ENCODE peak calls at places on chromosomes 13 and 19, in ten cellular contexts. V is OCI-LY7, W is AG10803, N is MCF 10A, H is endothelial cell, F is GM12865, S is HFFc6, X is mammary epithelial cell, C is BE2C, I is tibial nerve. D is an unnamed sample.
A peak's percentile ranks its signal among the peaks of the same experiment; 100 is the strongest.

GRCh38 chr13:23918208-23918607 is 20.9 kb upstream of the C1QTNF9B start:
- DNase-seq in V (no peak), W (peak; percentile 75), N (no peak), H (no peak), F (no peak), S (peak; percentile 35), X (peak; percentile 11), C (no peak), I (no peak), D (no peak)

GRCh38 chr13:24670927-24671326 is 9.3 kb upstream of the ATP12A start:
- DNase-seq in V (peak; percentile 73), W (no peak), N (peak; percentile 40), H (peak; percentile 47), F (peak; percentile 54), S (peak; percentile 39), X (no peak), C (no peak), I (no peak), D (no peak)

GRCh38 chr13:84050551-84050950 is 168.3 kb upstream of the SLITRK1 start:
- DNase-seq in V (no peak), W (peak; percentile 25), N (no peak), H (no peak), F (no peak), S (peak; percentile 93), X (no peak), C (no peak), I (no peak), D (no peak)

GRCh38 chr19:2270572-2271515 is 11.1 kb downstream of the PEAK3 start:
- DNase-seq in V (peak; percentile 82), W (peak; percentile 86), N (peak; percentile 84), H (peak; percentile 51), F (peak; percentile 76), S (peak; percentile 77), X (peak; percentile 78), C (peak; percentile 78), I (peak; percentile 82), D (peak; percentile 86)

GRCh38 chr13:41648314-41648935 is 191.1 kb downstream of the RGCC start:
- DNase-seq in V (no peak), W (peak; percentile 46), N (peak; percentile 31), H (no peak), F (no peak), S (no peak), X (peak; percentile 65), C (no peak), I (no peak), D (no peak)

GRCh38 chr19:13832096-13832495 is 36.9 kb downstream of the ZSWIM4 start:
- DNase-seq in V (no peak), W (no peak), N (no peak), H (no peak), F (no peak), S (no peak), X (no peak), C (no peak), I (no peak), D (no peak)

GRCh38 chr13:113756441-113757097 is 2.5 kb upstream of the TMEM255B start:
- DNase-seq in V (no peak), W (no peak), N (peak; percentile 27), H (no peak), F (no peak), S (no peak), X (no peak), C (no peak), I (no peak), D (no peak)

GRCh38 chr19:39951686-39952085 is 17.3 kb upstream of the FCGBP start:
- DNase-seq in V (no peak), W (peak; percentile 11), N (peak; percentile 37), H (no peak), F (no peak), S (peak; percentile 28), X (peak; percentile 48), C (no peak), I (no peak), D (no peak)

GRCh38 chr19:15467734-15468214 is 3.4 kb upstream of the RASAL3 start:
- DNase-seq in V (no peak), W (no peak), N (no peak), H (no peak), F (no peak), S (no peak), X (no peak), C (no peak), I (no peak), D (no peak)

GRCh38 chr19:16799740-16800139 is 29.5 kb upstream of the SIN3B start:
- DNase-seq in V (no peak), W (no peak), N (no peak), H (no peak), F (no peak), S (no peak), X (no peak), C (no peak), I (no peak), D (no peak)

GRCh38 chr19:16797876-16798275 is 31.3 kb upstream of the SIN3B start:
- DNase-seq in V (no peak), W (no peak), N (no peak), H (no peak), F (no peak), S (no peak), X (no peak), C (no peak), I (no peak), D (no peak)

GRCh38 chr19:16804176-16804575 is 25.0 kb upstream of the SIN3B start:
- DNase-seq in V (no peak), W (no peak), N (no peak), H (no peak), F (no peak), S (no peak), X (no peak), C (no peak), I (no peak), D (no peak)

GRCh38 chr19:16795731-16796130 is 33.5 kb upstream of the SIN3B start:
- DNase-seq in V (peak; percentile 25), W (no peak), N (peak; percentile 3), H (no peak), F (no peak), S (no peak), X (peak; percentile 6), C (no peak), I (no peak), D (no peak)

DNA sequence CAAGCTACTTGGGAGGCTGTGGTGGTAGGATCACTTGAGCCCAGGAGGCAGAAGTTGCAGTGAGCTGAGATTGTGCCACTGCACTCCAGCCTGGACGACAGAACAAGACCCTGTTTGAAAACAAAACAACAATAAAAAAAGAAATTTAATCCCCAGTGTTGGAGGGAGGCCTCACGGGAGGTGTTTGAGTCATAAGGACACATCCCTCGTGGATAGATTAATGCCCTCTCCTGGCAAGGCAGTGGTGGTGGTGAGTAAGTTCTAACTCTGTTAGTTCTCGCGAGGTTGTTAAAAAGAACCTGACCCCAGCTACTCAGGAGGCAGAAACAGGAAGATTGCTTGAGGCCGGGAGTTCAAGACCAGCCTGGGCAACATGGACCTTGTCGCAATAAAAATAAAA is 27.6 kb upstream of the SIN3B start:
- DNase-seq in V (peak; percentile 33), W (peak; percentile 53), N (peak; percentile 63), H (no peak), F (peak; percentile 8), S (peak; percentile 35), X (peak; percentile 27), C (no peak), I (no peak), D (no peak)
- TF ChIP-seq CTCF in V (no peak), W (no peak), N (no peak), H (no peak), F (no peak), S (peak; percentile 9), X (no peak), C (no peak), I (no peak), D (no peak)

DNA sequence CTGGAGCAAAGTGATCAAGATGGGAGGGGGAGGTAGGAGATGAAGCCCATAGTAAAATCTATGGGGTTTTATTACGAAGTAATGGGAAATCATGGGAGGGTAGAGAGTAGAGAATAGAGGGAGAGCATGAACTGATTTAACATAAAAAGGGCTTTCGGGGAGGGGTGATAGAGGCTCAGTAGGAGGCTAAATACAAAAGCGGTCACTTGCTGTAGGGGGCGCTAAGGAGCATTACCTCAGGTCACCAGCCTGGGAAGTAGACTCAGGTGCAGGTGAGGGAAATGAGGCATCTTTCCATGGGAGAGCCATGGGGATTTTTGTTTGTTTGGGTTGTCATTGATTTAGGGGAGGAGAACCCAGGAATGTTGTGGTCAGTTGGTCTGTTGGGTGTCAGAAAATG is 14.1 kb downstream of the KRTDAP start:
- DNase-seq in V (peak; percentile 30), W (no peak), N (no peak), H (no peak), F (peak; percentile 26), S (no peak), X (peak; percentile 5), C (no peak), I (no peak), D (no peak)
- TF ChIP-seq CTCF in V (peak; percentile 72), W (no peak), N (peak; percentile 18), H (no peak), F (peak; percentile 39), S (peak; percentile 49), X (peak; percentile 23), C (peak; percentile 36), I (no peak), D (no peak)

DNA sequence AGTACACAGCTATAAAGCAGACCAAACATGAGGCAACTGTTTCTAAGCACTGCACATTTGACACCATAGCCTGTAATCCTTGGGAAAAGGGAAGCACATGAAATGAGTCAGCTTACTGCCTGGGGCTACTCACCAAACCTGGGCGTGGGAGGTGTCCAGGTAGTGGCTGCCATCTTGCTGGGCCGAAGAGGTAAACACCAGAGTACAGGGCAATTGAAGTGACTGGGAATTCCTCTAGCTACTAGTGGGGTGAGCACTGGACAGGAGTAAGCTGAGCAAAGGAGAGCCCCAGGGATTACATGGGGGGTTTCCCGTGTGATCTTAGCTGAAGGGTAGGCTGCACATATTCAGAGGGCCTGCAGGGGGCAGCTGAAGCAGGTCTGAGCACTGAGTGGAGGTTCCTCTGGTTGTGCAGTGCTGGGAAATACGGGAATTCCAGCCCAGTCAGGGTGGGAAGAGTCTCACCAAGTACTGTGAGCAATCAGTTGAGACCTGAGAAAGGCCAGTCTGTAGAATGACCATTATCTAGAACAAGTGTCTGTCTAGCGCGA is 140.5 kb downstream of the SLC7A1 start:
- DNase-seq in V (peak; percentile 33), W (peak; percentile 37), N (peak; percentile 95), H (no peak), F (peak; percentile 41), S (peak; percentile 2), X (peak; percentile 95), C (peak; percentile 34), I (no peak), D (peak; percentile 47)
- TF ChIP-seq CTCF in V (peak; percentile 81), W (peak; percentile 35), N (peak; percentile 28), H (no peak), F (peak; percentile 57), S (peak; percentile 65), X (peak; percentile 45), C (peak; percentile 69), I (no peak), D (peak; percentile 46)

GRCh38 chr13:96075953-96076543 is 13.9 kb upstream of the HS6ST3 start:
- DNase-seq in V (peak; percentile 0), W (peak; percentile 26), N (peak; percentile 43), H (no peak), F (peak; percentile 22), S (peak; percentile 23), X (no peak), C (no peak), I (no peak), D (no peak)
- TF ChIP-seq CTCF in V (peak; percentile 65), W (peak; percentile 78), N (peak; percentile 69), H (peak; percentile 82), F (peak; percentile 55), S (peak; percentile 83), X (peak; percentile 61), C (peak; percentile 71), I (peak; percentile 35), D (peak; percentile 17)